ENCODE peak calls at places on chromosome 15, in six cellular contexts. U is progenitor cell of endocrine pancreas, Y is pancreas, O is cardiac fibroblast, L is cardiac muscle cell, K is endothelial cell. G is an unnamed sample.

GRCh38 chr15:50968353-50968752 is 59.9 kb downstream of the AP4E1 start:
- DNase-seq in U (no peak), Y (no peak), O (no peak), L (no peak), K (no peak), G (no peak)

GRCh38 chr15:29126821-29127461 is 142.7 kb downstream of the NSMCE3 start:
- DNase-seq in U (no peak), Y (peak), O (no peak), L (no peak), K (peak), G (no peak)

GRCh38 chr15:87877114-87877810 is 379.3 kb downstream of the NTRK3 start:
- DNase-seq in U (no peak), Y (no peak), O (peak), L (peak), K (no peak), G (no peak)

GRCh38 chr15:48856947-48857346 is 21.0 kb upstream of the EID1 start:
- DNase-seq in U (no peak), Y (no peak), O (peak), L (peak), K (no peak), G (no peak)

GRCh38 chr15:26260517-26261133 is 397.5 kb upstream of the ATP10A start:
- DNase-seq in U (no peak), Y (peak), O (no peak), L (peak), K (peak), G (no peak)

GRCh38 chr15:101394056-101394630 is 95.4 kb downstream of the PCSK6 start:
- DNase-seq in U (no peak), Y (no peak), O (no peak), L (no peak), K (no peak), G (no peak)

GRCh38 chr15:93302080-93302765 is 213.2 kb upstream of the RGMA start:
- DNase-seq in U (no peak), Y (no peak), O (no peak), L (no peak), K (no peak), G (peak)

GRCh38 chr15:82108489-82109078 is 62.8 kb upstream of the MEX3B start:
- DNase-seq in U (peak), Y (peak), O (peak), L (peak), K (peak), G (peak)

GRCh38 chr15:48674876-48675275 is 29.4 kb upstream of the FBN1 start:
- DNase-seq in U (no peak), Y (no peak), O (peak), L (no peak), K (no peak), G (no peak)

GRCh38 chr15:70494861-70495571 is 268.3 kb downstream of the UACA start:
- DNase-seq in U (no peak), Y (no peak), O (peak), L (peak), K (no peak), G (peak)

GRCh38 chr15:92226020-92226612 is 167.6 kb upstream of the ST8SIA2 start:
- DNase-seq in U (no peak), Y (no peak), O (peak), L (peak), K (peak), G (peak)

GRCh38 chr15:42996871-42997270 is 76.3 kb upstream of the TTBK2 start:
- DNase-seq in U (no peak), Y (no peak), O (no peak), L (no peak), K (no peak), G (no peak)

GRCh38 chr15:93562752-93563151 is 473.7 kb upstream of the RGMA start:
- DNase-seq in U (no peak), Y (no peak), O (no peak), L (no peak), K (no peak), G (no peak)

GRCh38 chr15:43509002-43509922 is 8.1 kb upstream of the MAP1A start:
- DNase-seq in U (no peak), Y (no peak), O (peak), L (no peak), K (no peak), G (no peak)

GRCh38 chr15:50181983-50182232 is at the start of gene SLC27A2:
- DNase-seq in U (peak), Y (no peak), O (peak), L (no peak), K (no peak), G (no peak)

GRCh38 chr15:64944961-64945360 is 33.3 kb downstream of the ANKDD1A start:
- DNase-seq in U (no peak), Y (no peak), O (no peak), L (no peak), K (no peak), G (no peak)

GRCh38 chr15:75397494-75397893 is 29.1 kb upstream of the MAN2C1 start:
- DNase-seq in U (no peak), Y (no peak), O (no peak), L (no peak), K (no peak), G (no peak)

GRCh38 chr15:65611888-65612615 is 1.1 kb upstream of the INTS14 start:
- DNase-seq in U (no peak), Y (no peak), O (no peak), L (no peak), K (no peak), G (no peak)

GRCh38 chr15:73287019-73287418 is 81.7 kb downstream of the HCN4 start:
- DNase-seq in U (no peak), Y (no peak), O (no peak), L (no peak), K (no peak), G (no peak)

GRCh38 chr15:67054676-67055075 is 10.7 kb upstream of the SMAD3 start:
- DNase-seq in U (no peak), Y (no peak), O (no peak), L (no peak), K (no peak), G (no peak)

GRCh38 chr15:77162872-77163633 is 92.1 kb upstream of the TSPAN3 start:
- DNase-seq in U (no peak), Y (no peak), O (no peak), L (no peak), K (no peak), G (no peak)

GRCh38 chr15:75776075-75776443 is 63.4 kb upstream of the CSPG4 start:
- DNase-seq in U (no peak), Y (no peak), O (peak), L (no peak), K (no peak), G (peak)

GRCh38 chr15:33154366-33155166 is 39.9 kb downstream of the FMN1 start:
- DNase-seq in U (no peak), Y (no peak), O (peak), L (no peak), K (no peak), G (peak)

GRCh38 chr15:60423540-60423939 is 25.8 kb upstream of the ANXA2 start:
- DNase-seq in U (peak), Y (no peak), O (peak), L (peak), K (peak), G (peak)

GRCh38 chr15:85730001-85730820 is 64.5 kb downstream of the KLHL25 start:
- DNase-seq in U (no peak), Y (no peak), O (peak), L (peak), K (peak), G (peak)

GRCh38 chr15:96268421-96269204 is 61.9 kb upstream of the NR2F2 start:
- DNase-seq in U (no peak), Y (no peak), O (peak), L (no peak), K (no peak), G (peak)

GRCh38 chr15:84631706-84632272 is 22.3 kb downstream of the WDR73 start:
- DNase-seq in U (no peak), Y (no peak), O (peak), L (no peak), K (no peak), G (peak)

DNA sequence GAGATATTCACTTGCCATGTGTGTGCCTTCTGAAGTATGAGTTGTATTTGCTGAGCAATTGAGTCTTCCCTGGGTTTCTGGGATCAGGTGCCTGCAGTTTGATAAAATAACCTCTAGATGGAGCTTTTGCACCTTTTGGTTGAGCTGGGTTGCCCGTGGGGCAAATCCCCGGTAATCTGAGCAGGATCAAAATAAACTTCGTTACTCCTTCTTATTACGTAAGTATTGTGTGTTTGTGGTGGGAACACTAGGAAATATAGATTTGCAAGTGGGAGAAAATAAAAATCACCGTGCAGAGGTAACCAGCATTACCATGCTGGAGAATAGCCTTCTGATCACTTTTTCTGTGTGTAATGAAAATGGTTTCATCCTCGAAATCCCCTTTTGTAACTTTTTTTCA is 277.4 kb upstream of the NR2E3 start:
- DNase-seq in U (no peak), Y (no peak), O (peak), L (peak), K (peak), G (peak)
- TF ChIP-seq CTCF in U (peak), Y (no peak), O (peak), L (peak), K (peak), G (peak)

GRCh38 chr15:38476120-38476519 is 22.2 kb downstream of the FAM98B start:
- DNase-seq in U (no peak), Y (no peak), O (no peak), L (no peak), K (no peak), G (no peak)
- TF ChIP-seq CTCF in U (no peak), Y (no peak), O (no peak), L (no peak), K (no peak), G (no peak)

GRCh38 chr15:62849316-62850129 is 193.0 kb upstream of the TPM1 start:
- DNase-seq in U (no peak), Y (no peak), O (peak), L (no peak), K (no peak), G (no peak)

GRCh38 chr15:62848631-62849050 is 193.9 kb upstream of the TPM1 start:
- DNase-seq in U (no peak), Y (no peak), O (peak), L (no peak), K (peak), G (no peak)

GRCh38 chr15:62846131-62846804 is 196.3 kb upstream of the TPM1 start:
- DNase-seq in U (no peak), Y (no peak), O (no peak), L (no peak), K (no peak), G (no peak)

GRCh38 chr15:62846805-62847481 is 195.6 kb upstream of the TPM1 start:
- DNase-seq in U (no peak), Y (no peak), O (no peak), L (no peak), K (no peak), G (no peak)

DNA sequence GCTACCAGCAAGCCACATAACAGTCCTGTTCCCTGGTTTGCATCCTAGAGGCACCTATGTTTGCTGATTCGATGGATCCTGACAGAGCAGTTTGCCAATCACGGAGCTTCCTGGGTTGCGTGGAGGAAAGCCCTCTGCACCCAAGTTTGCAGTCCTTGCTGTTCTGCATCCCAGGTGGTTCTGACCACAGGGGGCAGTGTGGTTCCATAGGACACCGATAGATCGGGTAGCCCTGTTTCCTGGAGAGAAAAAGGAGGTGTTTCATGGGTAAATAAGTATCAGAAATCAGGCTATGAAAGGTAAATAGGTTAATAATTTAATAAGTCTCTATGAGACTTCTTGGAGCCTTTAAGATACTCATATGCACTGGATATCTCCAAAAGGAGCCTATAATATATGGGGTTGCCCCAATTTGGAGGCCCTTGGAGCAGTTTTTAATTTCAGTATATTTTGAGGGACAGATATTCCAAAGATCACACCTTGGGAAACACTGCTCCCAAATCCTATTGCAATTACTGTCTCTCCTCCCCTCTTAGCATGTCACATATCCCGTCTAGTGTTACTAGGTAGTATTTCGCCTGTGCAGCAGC is 194.6 kb upstream of the TPM1 start:
- DNase-seq in U (peak), Y (peak), O (peak), L (peak), K (peak), G (peak)
- TF ChIP-seq CTCF in U (peak), Y (peak), O (peak), L (peak), K (peak), G (peak)

GRCh38 chr15:99105516-99106341 is 849 bp downstream of the SYNM start:
- DNase-seq in U (peak), Y (peak), O (peak), L (peak), K (peak), G (no peak)
- TF ChIP-seq CTCF in U (no peak), Y (no peak), O (no peak), L (peak), K (no peak), G (no peak)

GRCh38 chr15:100131321-100132224 is 210.2 kb downstream of the ADAMTS17 start:
- DNase-seq in U (no peak), Y (peak), O (peak), L (peak), K (no peak), G (no peak)
- TF ChIP-seq CTCF in U (peak), Y (peak), O (peak), L (peak), K (no peak), G (no peak)

DNA sequence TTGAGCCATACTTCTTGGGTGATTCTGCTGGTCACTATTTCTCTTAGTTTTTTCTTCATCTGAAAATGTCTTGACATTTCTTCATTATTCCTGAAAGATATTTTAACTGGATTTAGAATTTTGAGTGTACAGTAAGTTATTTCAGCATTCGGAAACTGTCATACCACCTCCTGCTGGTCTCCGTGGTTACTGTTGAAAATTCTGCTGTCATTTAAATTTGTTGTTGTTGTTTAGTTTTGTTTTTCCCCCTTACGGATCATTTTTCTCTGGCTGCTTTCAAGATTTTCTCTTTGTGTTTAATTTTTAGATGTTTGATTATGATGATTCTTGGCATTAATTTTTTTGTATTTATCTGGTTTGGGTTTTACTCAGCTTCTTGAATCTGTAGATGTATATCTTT is 100.5 kb downstream of the CHRNA7 start:
- DNase-seq in U (no peak), Y (no peak), O (no peak), L (no peak), K (no peak), G (no peak)
- TF ChIP-seq CTCF in U (peak), Y (no peak), O (no peak), L (no peak), K (peak), G (no peak)

GRCh38 chr15:56804908-56805307 is 71.6 kb upstream of the ZNF280D start:
- DNase-seq in U (no peak), Y (no peak), O (peak), L (no peak), K (no peak), G (no peak)
- TF ChIP-seq CTCF in U (no peak), Y (no peak), O (no peak), L (no peak), K (no peak), G (no peak)

GRCh38 chr15:80203361-80203885 is 48.6 kb downstream of the CTXND1 start:
- DNase-seq in U (no peak), Y (no peak), O (no peak), L (no peak), K (no peak), G (no peak)
- TF ChIP-seq CTCF in U (no peak), Y (no peak), O (no peak), L (no peak), K (no peak), G (no peak)

GRCh38 chr15:36844453-36845094 is 255.8 kb downstream of the MEIS2 start:
- DNase-seq in U (no peak), Y (no peak), O (peak), L (no peak), K (no peak), G (peak)
- TF ChIP-seq CTCF in U (no peak), Y (no peak), O (no peak), L (no peak), K (no peak), G (no peak)

GRCh38 chr15:78873796-78874761 is 1.4 kb downstream of the MORF4L1 start:
- DNase-seq in U (no peak), Y (no peak), O (peak), L (no peak), K (no peak), G (no peak)
- TF ChIP-seq CTCF in U (no peak), Y (no peak), O (no peak), L (no peak), K (no peak), G (no peak)